ENCODE peak calls at places on chromosome 22, in six cellular contexts. Q is neuronal stem cell, E is IMR-90, B is H1, N is mesenchymal stem cell, I is trophoblast cell. U is an unnamed sample.

GRCh38 chr22:30438559-30438958 is 13.0 kb downstream of the MTFP1 start:
- DNase-seq in Q (no peak), E (no peak), B (no peak), N (no peak), I (no peak), U (no peak)

GRCh38 chr22:35150163-35151107 is 84.5 kb downstream of the ISX start:
- DNase-seq in Q (peak), E (peak), B (peak), N (peak), I (peak), U (peak)

GRCh38 chr22:45842141-45842831 is 134.7 kb downstream of the WNT7B start:
- DNase-seq in Q (no peak), E (peak), B (no peak), N (peak), I (peak), U (no peak)

GRCh38 chr22:46518038-46518437 is 19.4 kb downstream of the CELSR1 start:
- DNase-seq in Q (no peak), E (no peak), B (no peak), N (no peak), I (no peak), U (no peak)

GRCh38 chr22:22720201-22720723 is 75.8 kb downstream of the GGTLC2 start:
- DNase-seq in Q (peak), E (peak), B (no peak), N (peak), I (peak), U (peak)

GRCh38 chr22:37284807-37285355 is 2.6 kb downstream of the CYTH4 start:
- DNase-seq in Q (no peak), E (no peak), B (no peak), N (peak), I (peak), U (no peak)

GRCh38 chr22:29093501-29093921 is 20.7 kb downstream of the KREMEN1 start:
- DNase-seq in Q (no peak), E (peak), B (no peak), N (peak), I (no peak), U (no peak)

GRCh38 chr22:50468626-50469025 is 6.2 kb downstream of the SBF1 start:
- DNase-seq in Q (no peak), E (no peak), B (no peak), N (no peak), I (no peak), U (no peak)

GRCh38 chr22:32720924-32721323 is 80.6 kb upstream of the TIMP3 start:
- DNase-seq in Q (no peak), E (peak), B (no peak), N (peak), I (no peak), U (peak)

GRCh38 chr22:37207981-37208380 is 4.3 kb downstream of the SSTR3 start:
- DNase-seq in Q (no peak), E (no peak), B (no peak), N (no peak), I (no peak), U (no peak)

GRCh38 chr22:25919452-25919851 is 177.5 kb downstream of the MYO18B start:
- DNase-seq in Q (no peak), E (no peak), B (no peak), N (no peak), I (no peak), U (no peak)

GRCh38 chr22:23400286-23400981 is 179.7 kb downstream of the IGLL1 start:
- DNase-seq in Q (no peak), E (no peak), B (no peak), N (no peak), I (no peak), U (no peak)

GRCh38 chr22:44357962-44358553 is 45.3 kb upstream of the SHISAL1 start:
- DNase-seq in Q (no peak), E (peak), B (no peak), N (peak), I (no peak), U (no peak)

GRCh38 chr22:44848296-44848741 is 95.9 kb downstream of the ARHGAP8 start:
- DNase-seq in Q (no peak), E (peak), B (no peak), N (no peak), I (no peak), U (no peak)

GRCh38 chr22:44307509-44308169 is 5.1 kb downstream of the SHISAL1 start:
- DNase-seq in Q (no peak), E (peak), B (no peak), N (peak), I (no peak), U (no peak)

GRCh38 chr22:23282089-23282501 is 101.8 kb downstream of the BCR start:
- DNase-seq in Q (no peak), E (peak), B (no peak), N (peak), I (peak), U (no peak)

GRCh38 chr22:46303347-46303965 is 6.8 kb downstream of the GTSE1 start:
- DNase-seq in Q (no peak), E (peak), B (no peak), N (peak), I (no peak), U (no peak)

GRCh38 chr22:37008365-37008764 is 10.9 kb downstream of the TST start:
- DNase-seq in Q (no peak), E (no peak), B (no peak), N (no peak), I (no peak), U (no peak)

GRCh38 chr22:25835348-25835747 is 93.4 kb downstream of the MYO18B start:
- DNase-seq in Q (no peak), E (no peak), B (no peak), N (no peak), I (no peak), U (no peak)

GRCh38 chr22:32079110-32080089 is 36.3 kb downstream of the SLC5A1 start:
- DNase-seq in Q (no peak), E (peak), B (peak), N (peak), I (peak), U (peak)

GRCh38 chr22:21850660-21851059 is 16.8 kb downstream of the MAPK1 start:
- DNase-seq in Q (no peak), E (no peak), B (no peak), N (no peak), I (no peak), U (no peak)

GRCh38 chr22:29581799-29582198 is 886 bp upstream of the NIPSNAP1 start:
- DNase-seq in Q (no peak), E (no peak), B (no peak), N (no peak), I (peak), U (no peak)

GRCh38 chr22:25382762-25383161 is 163.3 kb downstream of the CRYBB2 start:
- DNase-seq in Q (no peak), E (no peak), B (no peak), N (no peak), I (no peak), U (no peak)

GRCh38 chr22:18070556-18071306 is 7.1 kb upstream of the PEX26 start:
- DNase-seq in Q (no peak), E (no peak), B (no peak), N (no peak), I (peak), U (no peak)

GRCh38 chr22:19524170-19525115 is at the start of gene CLDN5:
- DNase-seq in Q (peak), E (no peak), B (no peak), N (peak), I (no peak), U (peak)

GRCh38 chr22:47543447-47543846 is 781.0 kb downstream of the TBC1D22A start:
- DNase-seq in Q (no peak), E (no peak), B (no peak), N (no peak), I (no peak), U (no peak)

GRCh38 chr22:28711820-28712777 is 29.5 kb downstream of the CHEK2 start:
- DNase-seq in Q (no peak), E (peak), B (no peak), N (peak), I (peak), U (peak)

GRCh38 chr22:17780741-17781318 is 6.6 kb upstream of the BID start:
- DNase-seq in Q (no peak), E (no peak), B (no peak), N (no peak), I (no peak), U (no peak)

GRCh38 chr22:27370281-27370680 is 431.3 kb downstream of the MN1 start:
- DNase-seq in Q (no peak), E (no peak), B (no peak), N (peak), I (no peak), U (peak)

GRCh38 chr22:27994481-27995331 is 75.7 kb upstream of the PITPNB start:
- DNase-seq in Q (no peak), E (no peak), B (no peak), N (no peak), I (no peak), U (no peak)

GRCh38 chr22:18079706-18080230 is 2.0 kb downstream of the PEX26 start:
- DNase-seq in Q (no peak), E (no peak), B (no peak), N (no peak), I (no peak), U (no peak)

GRCh38 chr22:35220221-35220620 is 37.1 kb upstream of the HMGXB4 start:
- DNase-seq in Q (no peak), E (no peak), B (no peak), N (no peak), I (no peak), U (no peak)

GRCh38 chr22:22929381-22930221 is 42.0 kb downstream of the IGLL5 start:
- DNase-seq in Q (no peak), E (no peak), B (no peak), N (no peak), I (no peak), U (no peak)

GRCh38 chr22:38327805-38328204 is 10.6 kb upstream of the CSNK1E start:
- DNase-seq in Q (no peak), E (peak), B (no peak), N (peak), I (no peak), U (no peak)
- H3K4ac ChIP-seq in Q (no peak), E (peak), B (no peak), N (no peak), I (no peak), U (no peak)

GRCh38 chr22:49291169-49291568 is 536.5 kb downstream of the BRD1 start:
- DNase-seq in Q (no peak), E (no peak), B (no peak), N (no peak), I (no peak), U (no peak)
- H3K18ac ChIP-seq in Q (peak), E (no peak), B (peak), N (no peak), I (no peak), U (no peak)

DNA sequence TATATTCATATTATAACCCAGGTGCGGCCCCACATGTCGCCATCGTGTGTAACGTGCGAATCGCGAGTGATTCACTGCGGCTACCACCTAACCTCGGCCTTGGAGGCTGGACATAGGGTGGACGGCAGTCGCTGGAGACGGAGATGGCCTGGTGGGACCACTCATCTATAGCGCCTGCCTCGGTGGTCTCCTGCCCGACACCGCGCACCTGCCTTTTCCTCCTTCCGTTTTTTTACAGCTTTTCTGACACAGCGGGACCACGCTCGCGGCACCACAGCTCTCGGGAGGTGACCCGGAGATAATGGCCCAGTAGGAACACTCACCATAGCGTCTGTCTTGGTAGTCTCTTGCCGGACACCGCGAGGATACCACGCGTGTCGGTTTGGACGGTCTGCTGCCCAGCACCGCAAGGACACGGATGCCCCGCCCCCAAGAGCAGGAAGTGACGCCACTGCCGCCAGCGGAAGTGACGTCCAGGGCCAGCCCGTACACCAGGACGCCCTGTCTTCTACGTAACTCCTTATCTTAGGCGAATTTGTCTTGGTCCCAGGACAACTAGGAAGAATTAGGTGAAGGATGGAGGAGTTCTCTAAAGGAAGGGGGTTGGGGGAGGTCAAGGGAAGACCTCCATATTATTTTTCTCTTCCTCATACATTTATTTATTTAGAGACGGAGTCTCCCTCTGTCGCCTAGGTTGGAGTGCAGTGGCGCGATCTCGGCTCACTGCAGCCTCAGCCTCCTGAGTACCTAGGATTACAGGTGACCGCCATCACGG is 6.4 kb downstream of the SNU13 start:
- DNase-seq in Q (peak), E (peak), B (no peak), N (peak), I (peak), U (peak)
- H3K4me3 ChIP-seq in Q (peak), E (peak), B (peak), N (peak), I (peak), U (peak)

DNA sequence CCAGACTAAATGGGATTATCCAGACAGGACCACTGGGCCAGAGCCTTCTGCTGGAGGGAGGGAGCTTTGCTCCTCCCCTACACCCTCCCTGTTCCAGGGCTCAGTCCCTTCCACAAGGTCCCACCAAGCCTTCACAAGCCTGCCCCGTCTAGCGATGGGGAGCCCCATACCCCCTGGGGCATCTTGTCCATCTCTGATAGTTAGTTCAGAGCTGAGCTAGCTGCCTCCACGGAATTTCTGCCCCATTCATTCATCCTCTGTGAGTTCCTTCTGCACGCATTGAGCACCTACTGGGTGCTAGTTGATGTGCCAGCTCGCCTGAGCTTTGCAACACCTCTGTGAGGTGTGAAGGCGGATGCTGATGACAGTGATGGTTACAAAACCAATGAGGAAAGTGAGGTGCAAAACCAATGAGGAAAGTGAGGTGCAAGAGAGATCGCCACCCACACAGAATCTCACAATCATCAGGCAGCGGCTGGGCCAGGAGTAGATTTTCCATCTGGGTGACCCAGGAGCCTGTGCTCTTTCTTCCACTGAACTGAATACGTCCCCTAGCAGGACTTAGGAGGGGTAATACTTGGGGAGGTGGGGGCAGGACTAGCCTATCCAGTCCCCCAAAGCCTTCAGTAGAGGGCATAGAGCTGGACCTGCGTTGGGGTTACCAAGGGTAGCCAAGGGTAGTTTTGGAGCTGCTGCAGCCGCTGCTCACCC is 21.5 kb upstream of the CBX7 start:
- DNase-seq in Q (no peak), E (no peak), B (no peak), N (no peak), I (no peak), U (peak)
- H3K4ac ChIP-seq in Q (no peak), E (peak), B (peak), N (peak), I (peak), U (peak)

U was measured in mesendoderm.